ENCODE peak calls at places on chromosomes 7 and 10, in ten cellular contexts. V, S, U, K, I, X, R, O, J and L are unnamed samples.

GRCh38 chr10:48606530-48607355 is 1.9 kb upstream of the ARHGAP22 start:
- DNase-seq in V (no peak), S (no peak), U (no peak), K (peak), I (no peak), X (no peak), R (no peak), O (no peak), J (no peak), L (no peak)

GRCh38 chr7:77561354-77561753 is 24.3 kb downstream of the PTPN12 start:
- DNase-seq in V (no peak), S (no peak), U (no peak), K (no peak), I (no peak), X (no peak), R (no peak), O (no peak), J (no peak), L (no peak)

GRCh38 chr7:127809285-127809702 is 157.3 kb downstream of the SND1 start:
- DNase-seq in V (no peak), S (no peak), U (no peak), K (no peak), I (no peak), X (no peak), R (no peak), O (no peak), J (no peak), L (no peak)

GRCh38 chr10:33129181-33129928 is 171.3 kb upstream of the ITGB1 start:
- DNase-seq in V (no peak), S (no peak), U (no peak), K (no peak), I (no peak), X (no peak), R (no peak), O (no peak), J (no peak), L (no peak)

GRCh38 chr7:78695826-78696225 is 757.6 kb downstream of the MAGI2 start:
- DNase-seq in V (no peak), S (no peak), U (no peak), K (no peak), I (no peak), X (no peak), R (no peak), O (no peak), J (no peak), L (no peak)

GRCh38 chr7:123916240-123916724 is 8.8 kb upstream of the SPAM1 start:
- DNase-seq in V (peak), S (no peak), U (no peak), K (peak), I (peak), X (no peak), R (no peak), O (no peak), J (no peak), L (no peak)

GRCh38 chr10:94358480-94358879 is 4.3 kb downstream of the NOC3L start:
- DNase-seq in V (no peak), S (peak), U (no peak), K (no peak), I (no peak), X (no peak), R (no peak), O (no peak), J (no peak), L (no peak)

GRCh38 chr10:69337312-69338132 is 59.2 kb downstream of the HK1 start:
- DNase-seq in V (no peak), S (no peak), U (no peak), K (no peak), I (no peak), X (no peak), R (no peak), O (no peak), J (no peak), L (no peak)

GRCh38 chr10:131644287-131644686 is 256.5 kb upstream of the PPP2R2D start:
- DNase-seq in V (no peak), S (no peak), U (no peak), K (no peak), I (no peak), X (peak), R (no peak), O (no peak), J (no peak), L (no peak)

GRCh38 chr10:100624298-100624697 is 88.6 kb downstream of the HIF1AN start:
- DNase-seq in V (no peak), S (no peak), U (no peak), K (no peak), I (no peak), X (peak), R (no peak), O (no peak), J (no peak), L (no peak)

GRCh38 chr10:44752451-44753441 is 158.4 kb upstream of the TMEM72 start:
- DNase-seq in V (no peak), S (peak), U (no peak), K (no peak), I (no peak), X (no peak), R (no peak), O (no peak), J (no peak), L (no peak)

GRCh38 chr7:97555845-97556431 is 175.9 kb upstream of the TAC1 start:
- DNase-seq in V (no peak), S (peak), U (no peak), K (no peak), I (no peak), X (no peak), R (no peak), O (no peak), J (no peak), L (no peak)

GRCh38 chr10:14403846-14404623 is 73.3 kb upstream of the FRMD4A start:
- DNase-seq in V (no peak), S (no peak), U (no peak), K (no peak), I (no peak), X (no peak), R (no peak), O (no peak), J (no peak), L (no peak)

GRCh38 chr10:113357688-113358306 is 195.1 kb upstream of the HABP2 start:
- DNase-seq in V (peak), S (no peak), U (no peak), K (no peak), I (no peak), X (no peak), R (no peak), O (no peak), J (no peak), L (no peak)

GRCh38 chr10:35336921-35337741 is 822 bp downstream of the CCNY start:
- DNase-seq in V (peak), S (no peak), U (peak), K (peak), I (no peak), X (peak), R (peak), O (peak), J (peak), L (no peak)

GRCh38 chr10:49759787-49760551 is 2.2 kb downstream of the OGDHL start:
- DNase-seq in V (no peak), S (no peak), U (no peak), K (no peak), I (no peak), X (no peak), R (no peak), O (no peak), J (no peak), L (no peak)

GRCh38 chr7:48087349-48087748 is 1.7 kb upstream of the UPP1 start:
- DNase-seq in V (no peak), S (no peak), U (peak), K (no peak), I (peak), X (no peak), R (peak), O (no peak), J (peak), L (no peak)

GRCh38 chr7:108570146-108570755 is 577 bp downstream of the DNAJB9 start:
- DNase-seq in V (no peak), S (peak), U (peak), K (peak), I (peak), X (peak), R (peak), O (peak), J (peak), L (peak)

GRCh38 chr7:86123476-86123875 is 520.2 kb upstream of the GRM3 start:
- DNase-seq in V (no peak), S (no peak), U (no peak), K (no peak), I (no peak), X (no peak), R (no peak), O (no peak), J (no peak), L (no peak)

GRCh38 chr7:38425509-38425908 is 152.1 kb upstream of the TARP start:
- DNase-seq in V (no peak), S (no peak), U (no peak), K (no peak), I (no peak), X (no peak), R (no peak), O (no peak), J (no peak), L (no peak)

GRCh38 chr7:25832456-25832855 is 319.5 kb upstream of the NFE2L3 start:
- DNase-seq in V (no peak), S (no peak), U (no peak), K (no peak), I (no peak), X (no peak), R (no peak), O (no peak), J (no peak), L (no peak)

GRCh38 chr10:4684434-4684833 is 141.6 kb upstream of the AKR1E2 start:
- DNase-seq in V (no peak), S (no peak), U (no peak), K (no peak), I (no peak), X (no peak), R (no peak), O (no peak), J (no peak), L (no peak)

GRCh38 chr7:133207687-133208086 is 45.2 kb upstream of the EXOC4 start:
- DNase-seq in V (no peak), S (no peak), U (no peak), K (no peak), I (no peak), X (no peak), R (no peak), O (no peak), J (no peak), L (no peak)

GRCh38 chr10:120221873-120222485 is 235.0 kb upstream of the PLPP4 start:
- DNase-seq in V (no peak), S (no peak), U (no peak), K (no peak), I (peak), X (no peak), R (peak), O (no peak), J (no peak), L (no peak)

GRCh38 chr10:97336942-97337719 is 2.6 kb upstream of the FRAT2 start:
- DNase-seq in V (peak), S (no peak), U (no peak), K (peak), I (no peak), X (no peak), R (no peak), O (no peak), J (no peak), L (no peak)

GRCh38 chr7:36261019-36261754 is 108.1 kb downstream of the EEPD1 start:
- DNase-seq in V (no peak), S (no peak), U (no peak), K (no peak), I (no peak), X (no peak), R (no peak), O (no peak), J (no peak), L (no peak)

GRCh38 chr7:97133166-97133565 is 15.7 kb downstream of the SDHAF3 start:
- DNase-seq in V (no peak), S (no peak), U (no peak), K (no peak), I (no peak), X (no peak), R (no peak), O (no peak), J (no peak), L (no peak)

GRCh38 chr10:96626795-96627194 is 40.0 kb upstream of the TM9SF3 start:
- DNase-seq in V (no peak), S (no peak), U (no peak), K (no peak), I (no peak), X (no peak), R (no peak), O (no peak), J (no peak), L (no peak)

GRCh38 chr7:93910076-93910994 is 4.0 kb downstream of the GNGT1 start:
- DNase-seq in V (no peak), S (no peak), U (no peak), K (no peak), I (peak), X (no peak), R (no peak), O (no peak), J (no peak), L (no peak)

GRCh38 chr10:43905502-43906236 is 257.0 kb upstream of the ZNF32 start:
- DNase-seq in V (no peak), S (no peak), U (no peak), K (no peak), I (no peak), X (no peak), R (no peak), O (no peak), J (no peak), L (no peak)

GRCh38 chr7:29622335-29623265 is 59.0 kb downstream of the PRR15 start:
- DNase-seq in V (no peak), S (no peak), U (no peak), K (no peak), I (peak), X (no peak), R (no peak), O (no peak), J (no peak), L (no peak)

GRCh38 chr7:137970263-137970975 is 31.5 kb downstream of the CREB3L2 start:
- DNase-seq in V (no peak), S (no peak), U (no peak), K (peak), I (no peak), X (no peak), R (no peak), O (no peak), J (no peak), L (no peak)

GRCh38 chr10:75243426-75243825 is 7.7 kb upstream of the COMTD1 start:
- DNase-seq in V (no peak), S (no peak), U (no peak), K (peak), I (no peak), X (no peak), R (no peak), O (no peak), J (no peak), L (no peak)